ENCODE peak calls at places on chromosome 18, in seven cellular contexts. L, Q, Y, B, V, F and A are unnamed samples.

GRCh38 chr18:62717850-62718229 is 2.5 kb downstream of the PHLPP1 start:
- DNase-seq in L (no peak), Y (no peak), F (no peak), Q (no peak), B (no peak), V (no peak), A (no peak)

GRCh38 chr18:24400587-24400986 is 3.0 kb upstream of the OSBPL1A start:
- DNase-seq in Q (no peak), V (no peak), L (no peak), Y (no peak), B (no peak), F (no peak), A (no peak)

GRCh38 chr18:6352275-6352674 is 62.4 kb downstream of the L3MBTL4 start:
- DNase-seq in F (no peak), Q (no peak), Y (no peak), L (no peak), B (no peak), V (no peak), A (no peak)

GRCh38 chr18:10563886-10564285 is 38.1 kb downstream of the NAPG start:
- DNase-seq in F (no peak), Y (no peak), Q (peak), B (no peak), V (no peak), L (peak), A (no peak)

GRCh38 chr18:21741511-21742322 is 1.1 kb downstream of the MIB1 start:
- DNase-seq in B (no peak), Q (peak), V (no peak), F (peak), L (peak), Y (peak), A (peak)

GRCh38 chr18:68725341-68725740 is 10.4 kb upstream of the TMX3 start:
- DNase-seq in Q (no peak), V (no peak), B (no peak), F (no peak), L (no peak), Y (no peak), A (no peak)

GRCh38 chr18:75049455-75049789 is 159.5 kb downstream of the PTGR3 start:
- DNase-seq in Y (no peak), F (no peak), L (no peak), V (no peak), B (no peak), Q (no peak), A (no peak)

GRCh38 chr18:50594931-50595330 is 35.0 kb downstream of the MAPK4 start:
- DNase-seq in V (no peak), B (no peak), L (no peak), F (no peak), Y (peak), Q (no peak), A (no peak)

GRCh38 chr18:55419939-55420664 is 167.9 kb downstream of the TCF4 start:
- DNase-seq in B (no peak), Y (no peak), L (no peak), F (no peak), V (no peak), Q (no peak), A (no peak)

GRCh38 chr18:21335927-21336488 is 94.0 kb downstream of the GREB1L start:
- DNase-seq in F (no peak), L (no peak), Y (no peak), Q (no peak), B (no peak), V (no peak), A (no peak)

GRCh38 chr18:12059334-12060181 is 34.1 kb upstream of the ANKRD62 start:
- DNase-seq in L (no peak), V (no peak), Q (no peak), Y (no peak), F (no peak), B (no peak), A (peak)

GRCh38 chr18:29652797-29653196 is 1389.7 kb downstream of the DSC3 start:
- DNase-seq in L (no peak), B (no peak), Y (no peak), Q (no peak), V (no peak), F (no peak), A (no peak)

GRCh38 chr18:4599312-4599711 is 144.2 kb upstream of the DLGAP1 start:
- DNase-seq in V (no peak), B (no peak), Y (no peak), Q (no peak), F (no peak), L (no peak), A (no peak)

GRCh38 chr18:9117980-9118841 is 15.7 kb downstream of the NDUFV2 start:
- DNase-seq in B (no peak), Q (no peak), L (no peak), F (no peak), V (no peak), Y (no peak), A (no peak)
- H3K4me3 ChIP-seq in B (no peak), Q (no peak), L (peak), F (no peak), V (no peak), Y (no peak), A (no peak)

GRCh38 chr18:70288851-70289328 is at the start of gene SOCS6:
- DNase-seq in Y (peak), Q (peak), L (peak), F (peak), V (no peak), B (peak), A (no peak)
- TF ChIP-seq POLR2A in Y (peak), Q (peak), L (peak), F (no peak), V (peak), B (no peak), A (peak)

GRCh38 chr18:79609841-79610281 is 69.7 kb upstream of the CTDP1 start:
- DNase-seq in V (no peak), L (no peak), F (peak), B (no peak), Q (peak), Y (no peak), A (peak)
- H3K4me3 ChIP-seq in V (no peak), L (no peak), F (no peak), B (no peak), Q (no peak), Y (no peak), A (no peak)

GRCh38 chr18:58309099-58309498 is 265.1 kb downstream of the NEDD4L start:
- DNase-seq in Y (no peak), B (no peak), Q (no peak), F (no peak), V (no peak), L (no peak), A (no peak)
- TF ChIP-seq POLR2A in Y (no peak), B (no peak), Q (no peak), F (no peak), V (no peak), L (no peak), A (no peak)